ENCODE peak calls at places on chromosomes 12 and 14, in five cellular contexts. L, O, T, H and C are unnamed samples.

GRCh38 chr14:86933460-86933859 is 1059.5 kb downstream of the GALC start:
- DNase-seq in L (no peak), O (no peak), T (no peak), H (no peak), C (no peak)

GRCh38 chr14:74645244-74645643 is 33.2 kb upstream of the LTBP2 start:
- DNase-seq in L (no peak), O (no peak), T (no peak), H (no peak), C (no peak)

GRCh38 chr14:75626857-75627256 is 33.8 kb downstream of the ERG28 start:
- DNase-seq in L (no peak), O (no peak), T (no peak), H (peak; percentile 38), C (no peak)

GRCh38 chr12:116542345-116542950 is 16.7 kb upstream of the MAP1LC3B2 start:
- DNase-seq in L (no peak), O (no peak), T (no peak), H (no peak), C (no peak)

GRCh38 chr14:102793531-102794328 is 16.5 kb downstream of the TRAF3 start:
- DNase-seq in L (no peak), O (no peak), T (no peak), H (no peak), C (no peak)

GRCh38 chr12:101209319-101210302 is at the start of gene SLC5A8:
- DNase-seq in L (no peak), O (no peak), T (no peak), H (no peak), C (peak; percentile 49)

GRCh38 chr12:56630180-56630632 is at the start of gene BAZ2A:
- DNase-seq in L (peak; percentile 90), O (peak; percentile 92), T (peak; percentile 93), H (peak; percentile 72), C (peak; percentile 94)

GRCh38 chr14:100322138-100322957 is 791 bp upstream of the SLC25A47 start:
- DNase-seq in L (no peak), O (no peak), T (no peak), H (no peak), C (no peak)

GRCh38 chr12:76878045-76878898 is 547 bp downstream of the CSRP2 start:
- DNase-seq in L (no peak), O (peak; percentile 71), T (peak; percentile 65), H (peak; percentile 8), C (peak; percentile 11)

GRCh38 chr12:55927588-55928502 is at the start of gene PYM1:
- DNase-seq in L (peak; percentile 92), O (peak; percentile 88), T (peak; percentile 66), H (peak; percentile 75), C (peak; percentile 90)

GRCh38 chr12:6752931-6753771 is at the start of gene MLF2:
- DNase-seq in L (peak; percentile 98), O (peak; percentile 100), T (peak; percentile 99), H (peak; percentile 99), C (peak; percentile 99)

GRCh38 chr12:5561057-5561456 is 129.1 kb downstream of the NTF3 start:
- DNase-seq in L (no peak), O (no peak), T (no peak), H (no peak), C (no peak)

GRCh38 chr12:91109148-91109564 is 2.1 kb downstream of the LUM start:
- DNase-seq in L (peak; percentile 56), O (peak; percentile 83), T (no peak), H (peak; percentile 67), C (peak; percentile 90)

GRCh38 chr14:94611179-94611578 is 1.0 kb upstream of the SERPINA3 start:
- DNase-seq in L (no peak), O (no peak), T (no peak), H (no peak), C (no peak)

GRCh38 chr12:97967831-97968230 is 505.2 kb downstream of the RMST start:
- DNase-seq in L (no peak), O (no peak), T (no peak), H (no peak), C (no peak)

GRCh38 chr12:92075425-92075891 is 70.2 kb downstream of the BTG1 start:
- DNase-seq in L (no peak), O (no peak), T (no peak), H (peak; percentile 77), C (no peak)

GRCh38 chr14:22565391-22565945 is 23.6 kb downstream of the DAD1 start:
- DNase-seq in L (no peak), O (no peak), T (no peak), H (no peak), C (no peak)

GRCh38 chr12:124786065-124786964 is 77.3 kb downstream of the SCARB1 start:
- DNase-seq in L (no peak), O (peak; percentile 89), T (no peak), H (peak; percentile 92), C (no peak)

DNA sequence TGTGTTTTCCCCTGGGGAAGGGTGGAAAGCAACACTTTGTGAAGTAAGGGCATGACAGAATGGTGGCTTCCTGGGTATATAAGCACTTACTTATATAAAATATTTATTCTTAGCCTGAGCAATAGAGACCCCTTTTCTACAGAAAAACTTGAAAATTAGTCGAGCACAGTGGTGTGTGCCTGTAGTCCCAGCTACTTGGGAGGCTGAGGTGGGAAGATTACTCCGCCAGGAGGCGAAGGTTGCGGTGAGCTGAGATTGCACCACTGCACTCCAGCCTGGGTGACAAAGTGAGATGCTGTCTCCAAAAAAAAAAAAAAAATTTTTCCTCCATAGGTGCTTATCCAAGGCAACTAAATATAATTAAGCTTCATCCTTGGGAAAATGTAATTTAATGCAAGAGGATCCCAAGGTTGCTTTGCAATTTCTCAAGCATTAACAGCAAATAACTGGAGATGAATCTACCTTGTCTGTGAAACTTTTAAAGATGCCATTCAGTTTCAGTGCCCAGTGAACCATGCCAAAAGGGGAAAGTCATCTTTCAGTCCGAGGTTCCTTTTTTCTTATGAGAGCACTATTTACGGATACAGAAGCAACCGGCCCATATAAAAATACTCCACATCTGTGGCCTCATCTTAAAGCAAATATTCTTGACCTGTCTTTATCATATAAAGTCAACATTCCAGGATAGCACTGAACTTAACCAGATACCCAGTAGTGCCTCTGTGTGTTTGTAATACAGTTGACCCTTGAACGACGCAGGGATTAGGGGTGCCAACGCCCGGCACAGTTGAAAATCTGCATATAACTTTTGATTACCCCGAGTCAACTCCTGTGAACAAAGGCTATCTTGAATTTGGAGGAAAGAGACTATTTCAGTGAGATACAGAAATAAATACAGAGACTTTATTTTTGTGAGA is 209.2 kb downstream of the PCNX1 start:
- DNase-seq in L (no peak), O (no peak), T (peak; percentile 51), H (no peak), C (peak; percentile 71)
- TF ChIP-seq CTCF in L (no peak), O (no peak), T (no peak), H (no peak), C (no peak)

GRCh38 chr14:58151701-58152568 is at the start of gene ARMH4:
- DNase-seq in L (peak; percentile 72), O (peak; percentile 89), T (peak; percentile 77), H (peak; percentile 76), C (peak; percentile 91)
- TF ChIP-seq CTCF in L (no peak), O (no peak), T (no peak), H (no peak), C (no peak)

GRCh38 chr12:106082216-106083175 is 56.3 kb downstream of the NUAK1 start:
- DNase-seq in L (no peak), O (peak; percentile 92), T (no peak), H (no peak), C (no peak)

GRCh38 chr12:106084759-106085158 is 54.0 kb downstream of the NUAK1 start:
- DNase-seq in L (no peak), O (no peak), T (no peak), H (no peak), C (no peak)

GRCh38 chr12:106086696-106087095 is 52.1 kb downstream of the NUAK1 start:
- DNase-seq in L (no peak), O (no peak), T (no peak), H (no peak), C (no peak)

GRCh38 chr12:106085213-106085612 is 53.5 kb downstream of the NUAK1 start:
- DNase-seq in L (no peak), O (no peak), T (no peak), H (no peak), C (no peak)

GRCh38 chr12:106084048-106084671 is 54.6 kb downstream of the NUAK1 start:
- DNase-seq in L (no peak), O (no peak), T (no peak), H (peak; percentile 53), C (no peak)
- TF ChIP-seq CTCF in L (no peak), O (no peak), T (no peak), H (no peak), C (no peak)

DNA sequence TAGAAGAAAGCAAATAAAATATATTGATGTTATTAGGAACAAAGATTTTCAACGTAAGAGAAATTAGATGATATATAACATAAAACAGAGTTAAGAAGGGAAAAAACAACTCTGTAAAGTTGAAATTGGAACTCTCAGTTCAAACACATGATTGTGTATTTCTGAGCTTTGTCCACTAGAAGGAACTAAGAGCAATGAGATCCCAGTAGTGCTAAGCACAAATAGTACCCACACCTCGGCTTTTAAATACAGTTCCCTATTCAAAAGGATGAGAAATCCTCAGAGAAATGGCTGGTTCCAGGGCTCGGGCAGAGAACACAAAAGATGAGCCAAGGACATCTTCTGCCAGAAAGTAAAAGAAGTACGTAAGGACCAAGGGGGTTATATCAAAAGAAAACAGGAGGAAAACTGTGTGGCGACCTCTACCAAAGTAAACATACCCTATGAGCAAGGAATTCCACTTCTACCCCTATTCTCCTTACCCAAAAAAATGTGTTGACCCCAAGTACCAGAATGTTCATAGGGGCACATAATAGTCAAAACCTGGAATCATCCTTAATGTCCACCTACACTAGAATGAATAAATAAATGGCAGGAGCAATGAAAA is 96.6 kb downstream of the SPTSSA start:
- DNase-seq in L (no peak), O (no peak), T (no peak), H (peak; percentile 45), C (no peak)
- TF ChIP-seq CTCF in L (no peak), O (no peak), T (no peak), H (peak; percentile 20), C (no peak)

DNA sequence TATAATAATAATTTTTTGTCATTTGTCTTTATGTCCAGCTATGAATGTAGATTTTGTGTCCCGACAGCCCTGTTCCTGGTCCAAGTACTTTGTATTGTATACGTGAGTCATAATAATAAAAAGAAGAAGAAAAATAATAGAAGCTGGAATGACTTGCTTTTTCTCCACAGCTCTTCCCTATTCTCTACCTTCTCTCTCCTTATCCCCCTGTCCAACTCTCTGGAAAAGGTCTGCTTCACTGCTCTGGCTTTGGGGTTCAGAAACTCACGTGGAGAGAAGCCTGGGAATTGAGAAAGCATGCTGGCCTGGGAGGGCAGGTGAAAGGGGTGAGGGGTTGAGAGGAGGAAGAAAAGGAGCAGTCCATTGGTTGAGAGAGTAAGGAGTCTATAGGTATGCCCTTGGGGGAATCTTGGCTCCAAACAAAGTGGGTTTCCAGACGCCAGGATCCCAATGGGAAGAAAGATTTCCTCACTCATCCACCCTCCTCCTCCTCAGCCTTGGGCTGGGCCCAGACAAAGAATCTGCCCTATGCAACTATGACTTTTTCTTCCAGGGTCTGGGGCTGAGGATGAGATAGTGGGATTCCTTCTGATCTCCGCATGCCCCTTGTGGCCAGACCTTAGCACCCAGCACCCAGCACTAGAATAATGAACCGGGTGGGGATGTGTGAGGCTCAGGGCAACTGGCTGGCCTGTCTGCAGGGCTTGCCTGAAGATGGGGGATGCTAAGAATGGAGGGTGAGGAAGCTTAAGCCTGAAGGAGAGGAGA is 4.0 kb downstream of the HOXC8 start:
- DNase-seq in L (no peak), O (no peak), T (no peak), H (no peak), C (no peak)
- TF ChIP-seq CTCF in L (no peak), O (no peak), T (no peak), H (no peak), C (no peak)